ENCODE peak calls at places on chromosomes 7 and 10, in five cellular contexts. R is transverse colon, Q is GM06990, U is colonic mucosa, B is HAP-1. C is an unnamed sample.
A peak's percentile ranks its signal among the peaks of the same experiment; 100 is the strongest.

GRCh38 chr7:115153770-115154468 is 232.0 kb downstream of the MDFIC start:
- DNase-seq in Q (no peak), R (no peak), B (no peak), U (no peak), C (no peak)

GRCh38 chr10:1120146-1120695 is 64.0 kb downstream of the WDR37 start:
- DNase-seq in Q (no peak), U (peak; percentile 22), B (no peak), R (peak; percentile 33), C (no peak)

GRCh38 chr7:81268551-81268950 is 349.7 kb upstream of the SEMA3C start:
- DNase-seq in R (no peak), Q (no peak), B (no peak), U (no peak), C (no peak)

GRCh38 chr7:46080595-46081159 is 159.6 kb upstream of the IGFBP3 start:
- DNase-seq in Q (no peak), B (no peak), U (no peak), R (no peak), C (no peak)

GRCh38 chr7:157411580-157411979 is 74.8 kb downstream of the DNAJB6 start:
- DNase-seq in U (no peak), B (no peak), Q (no peak), R (peak; percentile 29), C (no peak)

GRCh38 chr10:57692255-57692980 is 575.3 kb downstream of the IPMK start:
- DNase-seq in B (no peak), R (no peak), Q (no peak), U (no peak), C (no peak)

GRCh38 chr10:17181751-17182150 is 19.7 kb downstream of the TRDMT1 start:
- DNase-seq in R (no peak), U (no peak), Q (no peak), B (no peak), C (no peak)

GRCh38 chr7:19215421-19215820 is 70.2 kb upstream of the FERD3L start:
- DNase-seq in R (no peak), B (peak; percentile 16), Q (no peak), U (no peak), C (no peak)

GRCh38 chr7:5397657-5398237 is 25.9 kb downstream of the TNRC18 start:
- DNase-seq in R (no peak), B (no peak), Q (no peak), U (peak; percentile 45), C (no peak)

GRCh38 chr7:97013025-97013424 is 7.7 kb downstream of the DLX6 start:
- DNase-seq in B (no peak), R (no peak), Q (no peak), U (no peak), C (no peak)

GRCh38 chr7:51635801-51636200 is 319.2 kb upstream of the COBL start:
- DNase-seq in R (no peak), U (no peak), B (no peak), Q (no peak), C (no peak)

GRCh38 chr7:26598867-26599266 is 265.5 kb downstream of the SKAP2 start:
- DNase-seq in R (no peak), Q (no peak), B (no peak), U (no peak), C (no peak)

GRCh38 chr7:46934198-46934825 is 647.6 kb downstream of the TNS3 start:
- DNase-seq in U (no peak), Q (no peak), B (no peak), R (no peak), C (no peak)

GRCh38 chr7:80770675-80771081 is 132.2 kb downstream of the CD36 start:
- DNase-seq in B (no peak), R (no peak), U (no peak), Q (peak; percentile 18), C (no peak)

GRCh38 chr7:26151096-26151495 is 902 bp upstream of the NFE2L3 start:
- DNase-seq in Q (no peak), U (no peak), B (no peak), R (no peak), C (no peak)

GRCh38 chr10:86942441-86943315 is 14.7 kb downstream of the MMRN2 start:
- DNase-seq in U (peak; percentile 17), R (no peak), B (no peak), Q (no peak), C (no peak)

GRCh38 chr10:59991661-59992060 is 85.3 kb upstream of the CCDC6 start:
- DNase-seq in B (peak; percentile 70), Q (peak; percentile 5), U (peak; percentile 75), R (peak; percentile 55), C (peak; percentile 56)

GRCh38 chr10:62058896-62059423 is 157.5 kb downstream of the ARID5B start:
- DNase-seq in U (no peak), Q (no peak), R (no peak), B (no peak), C (no peak)

GRCh38 chr7:68269410-68269809 is 1272.8 kb downstream of the TYW1 start:
- DNase-seq in B (no peak), U (no peak), R (no peak), Q (no peak), C (no peak)

GRCh38 chr10:43304687-43305333 is 37.9 kb upstream of the RASGEF1A start:
- DNase-seq in B (peak; percentile 79), R (peak; percentile 76), U (peak; percentile 80), Q (no peak), C (no peak)

GRCh38 chr10:47453435-47454293 is 30.3 kb downstream of the ANXA8 start:
- DNase-seq in B (no peak), U (no peak), Q (no peak), R (no peak), C (no peak)

GRCh38 chr10:79356104-79356503 is 8.8 kb downstream of the PPIF start:
- DNase-seq in R (no peak), U (peak; percentile 13), B (no peak), Q (no peak), C (no peak)

GRCh38 chr7:27181176-27181520 is 3.9 kb downstream of the HOXA11 start:
- DNase-seq in U (no peak), B (peak; percentile 8), R (peak; percentile 12), Q (no peak), C (no peak)

GRCh38 chr10:120161116-120161515 is 268.6 kb downstream of the SEC23IP start:
- DNase-seq in U (no peak), Q (no peak), R (no peak), B (no peak), C (no peak)

GRCh38 chr10:48655426-48656240 is 29.0 kb upstream of the WDFY4 start:
- DNase-seq in B (no peak), R (peak; percentile 69), U (peak; percentile 47), Q (no peak), C (no peak)

GRCh38 chr10:60148266-60148840 is 241.3 kb downstream of the ANK3 start:
- DNase-seq in B (peak; percentile 18), U (peak; percentile 75), Q (no peak), R (peak; percentile 41), C (no peak)

GRCh38 chr10:338176-339037 is 203.2 kb downstream of the ZMYND11 start:
- DNase-seq in U (no peak), Q (no peak), R (no peak), B (no peak), C (no peak)

GRCh38 chr7:20275637-20276036 is 55.1 kb upstream of the ITGB8 start:
- DNase-seq in U (no peak), Q (no peak), B (no peak), R (no peak), C (no peak)

GRCh38 chr7:157282141-157282801 is 54.5 kb upstream of the DNAJB6 start:
- DNase-seq in U (peak; percentile 65), Q (no peak), R (peak; percentile 72), B (no peak), C (no peak)

GRCh38 chr7:150923191-150923590 is 54.9 kb downstream of the KCNH2 start:
- DNase-seq in U (no peak), R (no peak), B (no peak), Q (no peak), C (no peak)

GRCh38 chr7:17532861-17533404 is 234.5 kb downstream of the AHR start:
- DNase-seq in Q (no peak), R (no peak), B (no peak), U (no peak), C (peak; percentile 59)

GRCh38 chr10:126272526-126272925 is 115.8 kb downstream of the ADAM12 start:
- DNase-seq in Q (no peak), U (no peak), B (no peak), R (no peak), C (no peak)

GRCh38 chr10:131271966-131272365 is 39.6 kb downstream of the TCERG1L start:
- DNase-seq in U (no peak), R (no peak), Q (no peak), B (no peak), C (no peak)

GRCh38 chr10:131269776-131270460 is 41.6 kb downstream of the TCERG1L start:
- DNase-seq in B (no peak), U (no peak), R (no peak), Q (no peak), C (no peak)

GRCh38 chr10:131270461-131271190 is 40.9 kb downstream of the TCERG1L start:
- DNase-seq in B (no peak), Q (no peak), R (no peak), U (no peak), C (no peak)

GRCh38 chr10:131272897-131273451 is 38.5 kb downstream of the TCERG1L start:
- DNase-seq in U (no peak), B (no peak), R (no peak), Q (no peak), C (no peak)

GRCh38 chr10:131271195-131271880 is 40.2 kb downstream of the TCERG1L start:
- DNase-seq in U (no peak), B (no peak), R (no peak), Q (no peak), C (no peak)
- H3K27me3 ChIP-seq in U (no peaks in the 10 kb centered on the region), B (no peaks in the 10 kb centered on the region), R (no peaks in the 10 kb centered on the region), Q (no peaks in the 10 kb centered on the region), C (no peaks in the 10 kb centered on the region)

GRCh38 chr7:131896189-131896855 is 339.9 kb upstream of the PODXL start:
- DNase-seq in R (no peak), Q (no peak), B (peak; percentile 36), U (no peak), C (no peak)
- H3K27me3 ChIP-seq in R (no peaks in the 10 kb centered on the region), Q (no peaks in the 10 kb centered on the region), B (peaks cover 12% of the 10 kb centered on the region), U (no peaks in the 10 kb centered on the region), C (no peaks in the 10 kb centered on the region)

GRCh38 chr10:3875842-3876235 is 90.8 kb upstream of the KLF6 start:
- DNase-seq in R (no peak), U (no peak), B (no peak), Q (no peak), C (no peak)

GRCh38 chr10:3876563-3876962 is 91.6 kb upstream of the KLF6 start:
- DNase-seq in B (no peak), Q (no peak), U (no peak), R (no peak), C (no peak)

GRCh38 chr10:3877092-3878000 is 92.3 kb upstream of the KLF6 start:
- DNase-seq in U (no peak), R (no peak), Q (no peak), B (no peak), C (no peak)

GRCh38 chr10:3881622-3882021 is 96.6 kb upstream of the KLF6 start:
- DNase-seq in B (no peak), Q (no peak), U (no peak), R (no peak), C (no peak)

GRCh38 chr10:3879073-3879472 is 94.1 kb upstream of the KLF6 start:
- DNase-seq in U (no peak), Q (no peak), R (no peak), B (no peak), C (no peak)
- H3K27me3 ChIP-seq in U (no peaks in the 10 kb centered on the region), Q (no peaks in the 10 kb centered on the region), R (no peaks in the 10 kb centered on the region), B (no peaks in the 10 kb centered on the region), C (no peaks in the 10 kb centered on the region)

GRCh38 chr7:130750774-130751173 is 16.8 kb upstream of the KLF14 start:
- DNase-seq in R (no peak), B (no peak), Q (no peak), U (no peak), C (no peak)
- H3K27me3 ChIP-seq in R (peaks cover 11% of the 10 kb centered on the region), B (peaks cover 39% of the 10 kb centered on the region), Q (no peaks in the 10 kb centered on the region), U (no peaks in the 10 kb centered on the region), C (no peaks in the 10 kb centered on the region)

GRCh38 chr7:32285698-32286097 is 204.5 kb downstream of the LSM5 start:
- DNase-seq in U (no peak), R (no peak), B (no peak), Q (no peak), C (no peak)
- H3K27me3 ChIP-seq in U (no peaks in the 10 kb centered on the region), R (no peaks in the 10 kb centered on the region), B (no peaks in the 10 kb centered on the region), Q (no peaks in the 10 kb centered on the region), C (peaks cover 13% of the 10 kb centered on the region)